ENCODE peak calls at places on chromosomes 1 and 21, in six cellular contexts. W is Peyer's patch, N is IMR-90, V is cardiac fibroblast, T is NT2/D1, J is uterus. H is an unnamed sample.

GRCh38 chr1:179228783-179229213 is 679 bp downstream of the ABL2 start:
- DNase-seq in W (peak), N (peak), V (no peak), T (peak), J (peak), H (peak)

GRCh38 chr1:200653022-200653462 is 16.7 kb downstream of the DDX59 start:
- DNase-seq in W (no peak), N (no peak), V (no peak), T (no peak), J (no peak), H (no peak)

GRCh38 chr1:169012416-169012815 is 94.1 kb upstream of the ATP1B1 start:
- DNase-seq in W (no peak), N (no peak), V (no peak), T (no peak), J (no peak), H (no peak)

GRCh38 chr1:43302721-43303476 is 2.1 kb downstream of the TIE1 start:
- DNase-seq in W (peak), N (peak), V (peak), T (no peak), J (no peak), H (peak)

GRCh38 chr1:208595745-208596144 is 351.6 kb upstream of the PLXNA2 start:
- DNase-seq in W (no peak), N (peak), V (no peak), T (no peak), J (peak), H (no peak)

GRCh38 chr1:235831148-235831547 is 35.6 kb downstream of the LYST start:
- DNase-seq in W (no peak), N (peak), V (peak), T (no peak), J (no peak), H (no peak)

GRCh38 chr1:154416496-154417337 is 11.6 kb downstream of the IL6R start:
- DNase-seq in W (no peak), N (no peak), V (no peak), T (no peak), J (no peak), H (no peak)

GRCh38 chr1:179817789-179818188 is 59.8 kb downstream of the TOR1AIP2 start:
- DNase-seq in W (no peak), N (peak), V (peak), T (no peak), J (no peak), H (peak)

GRCh38 chr1:95578462-95578861 is 344.5 kb downstream of the RWDD3 start:
- DNase-seq in W (no peak), N (no peak), V (peak), T (no peak), J (no peak), H (no peak)

GRCh38 chr1:6473156-6473555 is 7.2 kb upstream of the TNFRSF25 start:
- DNase-seq in W (no peak), N (no peak), V (no peak), T (no peak), J (no peak), H (no peak)

GRCh38 chr1:171397851-171398469 is 84.0 kb downstream of the FMO4 start:
- DNase-seq in W (no peak), N (no peak), V (no peak), T (no peak), J (no peak), H (no peak)

GRCh38 chr21:43727571-43728466 is 8.9 kb downstream of the PDXK start:
- DNase-seq in W (peak), N (peak), V (peak), T (no peak), J (peak), H (no peak)

GRCh38 chr1:171507435-171507834 is 22.1 kb downstream of the PRRC2C start:
- DNase-seq in W (no peak), N (no peak), V (no peak), T (no peak), J (no peak), H (no peak)

GRCh38 chr1:155062151-155062686 is 1.3 kb upstream of the EFNA4 start:
- DNase-seq in W (no peak), N (no peak), V (no peak), T (no peak), J (no peak), H (peak)

GRCh38 chr1:34924759-34925555 is 4.5 kb downstream of the DLGAP3 start:
- DNase-seq in W (no peak), N (peak), V (peak), T (peak), J (peak), H (peak)

GRCh38 chr1:150765229-150765976 is at the start of gene CTSS:
- DNase-seq in W (no peak), N (peak), V (peak), T (no peak), J (no peak), H (no peak)

GRCh38 chr1:197140123-197140522 is 6.3 kb downstream of the ASPM start:
- DNase-seq in W (no peak), N (peak), V (peak), T (no peak), J (no peak), H (no peak)
- H3K4me3 ChIP-seq in W (no peak), N (no peak), V (no peak), T (no peak), J (no peak), H (no peak)

DNA sequence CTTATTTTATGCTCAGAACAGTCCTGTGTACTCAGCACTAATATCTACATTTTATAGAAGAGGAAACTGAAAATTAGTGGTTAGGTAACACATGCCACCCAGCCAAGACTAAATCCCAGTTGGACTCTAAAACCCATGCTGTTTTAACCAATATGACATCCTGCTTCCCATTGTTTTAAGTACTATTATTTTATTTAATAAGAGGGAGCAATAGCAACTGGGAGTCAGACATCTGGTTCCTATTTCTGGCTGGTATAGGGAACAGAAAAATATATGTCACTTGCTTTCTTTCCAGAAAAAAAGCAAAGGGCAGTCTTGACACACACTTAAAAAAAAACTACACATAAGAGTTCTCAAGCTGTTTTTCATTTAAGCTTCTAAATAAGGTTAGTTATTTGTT is 11.9 kb downstream of the KLHL12 start:
- DNase-seq in W (no peak), N (no peak), V (no peak), T (no peak), J (no peak), H (no peak)
- H3K4me3 ChIP-seq in W (no peak), N (no peak), V (no peak), T (no peak), J (no peak), H (no peak)

GRCh38 chr1:147072371-147073061 is 99.8 kb downstream of the PRKAB2 start:
- DNase-seq in W (no peak), N (no peak), V (no peak), T (no peak), J (no peak), H (no peak)
- H3K4me3 ChIP-seq in W (no peak), N (peak), V (peak), T (no peak), J (no peak), H (no peak)

DNA sequence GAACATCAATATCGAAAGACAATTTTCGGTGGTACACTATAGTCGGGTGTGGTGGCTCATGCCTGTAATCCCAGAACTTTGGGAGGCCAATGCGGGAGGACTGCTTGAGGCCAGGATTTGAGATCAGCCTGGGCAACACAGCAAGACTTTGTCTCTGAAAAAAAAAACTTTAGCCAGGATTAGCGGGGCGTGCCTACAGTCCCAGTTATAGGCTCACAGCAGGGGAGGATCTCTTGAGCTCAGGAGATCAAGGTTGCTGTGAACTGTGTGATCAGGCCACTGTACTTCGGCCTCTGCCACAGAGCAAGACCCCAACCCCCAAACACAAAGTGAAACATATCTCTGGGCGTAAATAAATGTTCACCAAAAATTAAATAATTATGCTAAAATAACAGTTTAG is 1.6 kb downstream of the TADA1 start:
- DNase-seq in W (no peak), N (no peak), V (no peak), T (no peak), J (no peak), H (no peak)
- H3K4me3 ChIP-seq in W (no peak), N (no peak), V (no peak), T (no peak), J (no peak), H (no peak)

H was measured in mucosa of descending colon.